ENCODE peak calls at places on chromosomes 6 and 20, in nine cellular contexts. T is brain microvascular endothelial cell; E is stomach; J is heart right ventricle; A is GM23338; L is fibroblast of lung; C is uterus; N is CD8-positive, alpha-beta T cell; H is astrocyte. I is an unnamed sample.

GRCh38 chr20:50491168-50491567 is 19.0 kb upstream of the PTPN1 start:
- DNase-seq in A (peak; percentile 28), T (no peak), N (no peak), H (no peak), E (no peak), L (no peak), C (no peak), J (no peak), I (no peak)

GRCh38 chr6:5053864-5054426 is 31.2 kb upstream of the PPP1R3G start:
- DNase-seq in H (no peak), C (peak; percentile 35), T (no peak), J (no peak), L (no peak), N (no peak), A (no peak), E (no peak), I (no peak)

GRCh38 chr20:3577366-3577765 is 85.8 kb downstream of the GFRA4 start:
- DNase-seq in H (no peak), T (no peak), L (no peak), N (no peak), J (no peak), A (no peak), C (no peak), E (no peak), I (no peak)

GRCh38 chr6:24858154-24858801 is 59.6 kb upstream of the ARMH2 start:
- DNase-seq in H (no peak), T (no peak), N (no peak), A (no peak), J (no peak), C (no peak), L (peak; percentile 21), E (no peak), I (no peak)

GRCh38 chr20:54745780-54746179 is 270.4 kb downstream of the DOK5 start:
- DNase-seq in C (no peak), L (no peak), A (no peak), N (no peak), J (no peak), H (no peak), E (no peak), T (no peak), I (no peak)

GRCh38 chr6:71250050-71250689 is 38.4 kb upstream of the OGFRL1 start:
- DNase-seq in E (no peak), N (no peak), T (peak; percentile 43), L (peak; percentile 77), A (peak; percentile 29), C (no peak), H (peak; percentile 74), J (peak; percentile 29), I (no peak)

GRCh38 chr6:24547243-24547642 is 52.5 kb downstream of the ALDH5A1 start:
- DNase-seq in C (no peak), T (no peak), E (no peak), J (no peak), A (peak; percentile 75), L (no peak), N (peak; percentile 11), H (no peak), I (no peak)

GRCh38 chr6:10316327-10316726 is 98.5 kb downstream of the TFAP2A start:
- DNase-seq in C (no peak), T (peak; percentile 48), N (no peak), J (no peak), H (peak; percentile 95), A (no peak), E (no peak), L (peak; percentile 22), I (no peak)

DNA sequence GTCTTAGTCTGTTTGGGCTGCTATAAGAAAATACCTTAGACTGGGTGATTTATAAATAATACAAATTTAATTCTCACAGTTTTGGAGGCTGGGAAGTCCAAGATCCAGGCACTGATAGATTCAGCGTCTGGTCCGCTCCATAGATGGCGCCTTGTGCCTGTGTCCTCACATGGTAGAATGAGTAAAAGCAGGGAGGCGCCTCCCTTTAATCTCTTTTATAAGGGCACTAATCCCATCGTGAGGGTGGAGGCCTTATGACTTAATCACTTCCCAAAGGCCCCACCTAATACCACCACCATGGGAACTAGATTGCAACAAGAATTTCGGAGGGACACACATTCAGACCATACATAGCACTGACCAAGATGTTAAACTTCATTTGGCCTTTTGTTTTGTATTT is 91.2 kb upstream of the TMEM181 start:
- DNase-seq in H (no peak), J (no peak), E (no peak), T (no peak), N (no peak), A (peak; percentile 32), L (peak; percentile 12), C (no peak), I (peak; percentile 72)
- TF ChIP-seq CTCF in H (no peak), J (no peak), E (no peak), T (peak; percentile 31), N (no peak), A (peak; percentile 50), L (no peak), C (no peak), I (peak; percentile 45)

GRCh38 chr6:156849806-156850205 is 72.6 kb downstream of the ARID1B start:
- DNase-seq in C (no peak), J (no peak), N (no peak), L (no peak), A (no peak), H (no peak), E (no peak), T (no peak), I (no peak)

GRCh38 chr6:156852147-156852857 is 75.1 kb downstream of the ARID1B start:
- DNase-seq in C (no peak), H (no peak), E (no peak), L (no peak), T (no peak), J (no peak), N (no peak), A (no peak), I (no peak)

GRCh38 chr6:156852858-156853216 is 75.7 kb downstream of the ARID1B start:
- DNase-seq in A (peak; percentile 85), T (no peak), N (no peak), C (no peak), E (no peak), J (no peak), L (no peak), H (no peak), I (peak; percentile 13)

GRCh38 chr6:156850356-156850755 is 73.2 kb downstream of the ARID1B start:
- DNase-seq in J (no peak), H (no peak), N (no peak), T (no peak), L (no peak), E (no peak), A (no peak), C (no peak), I (no peak)

DNA sequence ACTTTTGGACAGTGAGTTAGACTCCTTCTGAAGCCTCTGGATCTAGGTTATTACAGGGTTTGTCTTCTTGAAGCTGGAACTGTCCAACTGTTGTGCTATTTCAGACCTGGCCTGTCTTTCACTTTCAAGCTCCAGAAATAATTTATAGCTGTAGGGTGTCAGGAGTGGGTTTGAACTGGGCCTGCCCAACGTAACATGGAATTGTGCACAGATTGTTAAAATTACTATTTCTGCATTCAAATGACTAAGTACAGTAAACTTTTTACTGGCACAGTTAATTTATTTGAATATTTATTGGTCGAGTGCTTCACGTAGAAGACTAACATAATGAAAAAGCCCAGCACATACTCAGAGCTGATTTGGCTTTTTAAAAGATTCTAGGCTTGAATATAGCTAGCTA is 74.3 kb downstream of the ARID1B start:
- DNase-seq in C (no peak), J (no peak), N (no peak), T (no peak), E (no peak), A (no peak), L (no peak), H (no peak), I (no peak)
- H3K4me3 ChIP-seq in C (no peak overlapping the region), J (no peak overlapping the region), N (no peak overlapping the region), T (no peak overlapping the region), E (no peak overlapping the region), A (no peak overlapping the region), L (no peak overlapping the region), H (no peak overlapping the region), I (no peak overlapping the region)

GRCh38 chr20:41278936-41279335 is 38.6 kb downstream of the ZHX3 start:
- DNase-seq in L (peak; percentile 20), A (no peak), H (no peak), T (no peak), E (no peak), N (no peak), J (no peak), C (no peak), I (no peak)

GRCh38 chr20:41274152-41274551 is 43.4 kb downstream of the ZHX3 start:
- DNase-seq in C (no peak), J (no peak), L (no peak), A (no peak), H (no peak), T (no peak), N (no peak), E (no peak), I (no peak)

GRCh38 chr20:41275181-41275793 is 42.2 kb downstream of the ZHX3 start:
- DNase-seq in N (no peak), H (peak; percentile 76), C (no peak), E (peak; percentile 38), A (no peak), J (no peak), L (peak; percentile 66), T (peak; percentile 61), I (no peak)

GRCh38 chr20:41277049-41277448 is 40.5 kb downstream of the ZHX3 start:
- DNase-seq in E (no peak), L (no peak), N (no peak), J (no peak), T (no peak), A (no peak), H (no peak), C (no peak), I (no peak)

DNA sequence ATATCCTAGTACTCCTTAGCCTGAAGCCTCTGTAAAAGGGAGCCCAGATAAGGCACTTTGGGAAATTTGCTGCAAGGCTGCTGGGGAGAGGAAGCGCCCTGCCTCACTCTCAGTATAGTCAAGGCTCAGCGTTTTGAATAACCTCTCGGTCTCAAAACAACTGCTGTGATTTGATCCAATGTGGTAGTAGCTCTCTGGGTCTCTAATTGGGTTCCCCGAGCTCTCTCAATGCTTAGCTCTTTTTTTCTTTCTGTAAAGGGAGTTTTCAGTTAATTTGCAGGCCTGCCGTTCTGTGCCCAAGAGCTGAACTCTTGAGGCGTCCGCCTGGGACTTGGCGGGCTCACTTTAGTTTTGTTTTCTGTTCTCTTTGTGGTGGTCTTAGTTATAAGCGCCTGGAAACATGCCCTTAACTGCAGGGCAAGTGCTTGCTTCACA is 41.2 kb downstream of the ZHX3 start:
- DNase-seq in A (no peak), N (no peak), L (peak; percentile 35), J (no peak), C (no peak), H (no peak), T (no peak), E (no peak), I (no peak)
- H3K27ac ChIP-seq in A (no peak overlapping the region), N (no peak overlapping the region), L (peak overlapping the region; percentile 60), J (peak overlapping the region; percentile 72), C (peak overlapping the region; percentile 34), H (no peak overlapping the region), T (no peak overlapping the region), E (peak overlapping the region; percentile 71), I (no peak overlapping the region)

DNA sequence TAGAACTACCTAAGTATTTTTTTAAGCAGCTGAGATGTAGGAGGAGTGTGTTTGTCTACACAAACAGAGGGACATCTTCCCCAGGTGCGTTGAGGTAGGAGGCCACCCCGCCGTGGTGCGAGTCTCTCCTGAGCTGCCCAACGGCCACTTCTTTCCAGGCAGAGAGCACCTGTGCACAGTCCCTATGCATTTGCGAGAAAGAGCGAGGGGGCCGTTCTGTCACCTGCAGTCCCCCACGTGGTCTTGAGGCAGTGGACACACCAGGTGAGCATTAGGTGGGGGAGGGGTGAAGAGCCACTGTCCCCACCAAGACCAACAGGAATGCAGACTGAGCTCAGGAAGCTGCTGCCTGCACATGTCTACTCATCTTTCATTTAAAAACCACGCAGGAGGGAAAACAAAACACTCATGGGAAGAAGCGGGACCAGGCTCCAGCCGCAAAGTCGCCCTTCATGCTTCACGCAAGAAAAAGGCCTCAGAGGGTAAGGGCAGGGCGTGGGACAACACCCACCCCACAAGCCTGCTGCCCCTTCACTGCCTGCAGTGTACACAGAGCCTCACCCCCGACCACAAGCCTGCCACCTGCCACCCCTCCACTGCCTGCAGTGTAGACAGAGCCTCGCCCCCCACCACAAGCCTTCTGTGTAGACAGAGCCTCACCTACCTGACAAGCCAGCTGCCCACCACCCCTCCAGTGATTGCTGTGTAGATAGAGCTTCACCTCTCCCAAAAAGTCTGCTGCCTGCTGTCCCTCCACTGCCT is 142.0 kb downstream of the DLL1 start:
- DNase-seq in L (no peak), T (no peak), A (no peak), C (no peak), N (no peak), E (no peak), J (no peak), H (no peak), I (no peak)
- TF ChIP-seq CTCF in L (no peak), T (no peak), A (no peak), C (no peak), N (no peak), E (no peak), J (no peak), H (no peak), I (no peak)